ENCODE peak calls at places on chromosomes 7 and 10, in five cellular contexts. U, P, O, W and A are unnamed samples.
A peak's percentile ranks its signal among the peaks of the same experiment; 100 is the strongest.

GRCh38 chr10:1369665-1370064 is 313.5 kb downstream of the WDR37 start:
- DNase-seq in O (no peak), P (no peak), U (no peak), W (no peak), A (no peak)

GRCh38 chr7:41886906-41887311 is 184.0 kb upstream of the INHBA start:
- DNase-seq in P (peak; percentile 53), W (no peak), O (no peak), U (no peak), A (no peak)

GRCh38 chr7:12570148-12570528 is 382 bp upstream of the SCIN start:
- DNase-seq in P (no peak), O (no peak), U (no peak), W (no peak), A (no peak)

GRCh38 chr10:34134602-34135001 is 680.5 kb downstream of the PARD3 start:
- DNase-seq in O (no peak), W (no peak), P (no peak), U (no peak), A (no peak)

GRCh38 chr7:91351374-91351773 is 87.1 kb downstream of the FZD1 start:
- DNase-seq in O (no peak), U (no peak), W (no peak), P (no peak), A (no peak)

GRCh38 chr10:125627646-125628045 is 55.3 kb downstream of the TEX36 start:
- DNase-seq in W (no peak), P (no peak), U (no peak), O (no peak), A (no peak)

GRCh38 chr10:129725482-129725881 is 238.6 kb downstream of the EBF3 start:
- DNase-seq in U (peak; percentile 47), W (no peak), O (no peak), P (no peak), A (no peak)

GRCh38 chr7:128233471-128233870 is 7.6 kb upstream of the LEP start:
- DNase-seq in O (no peak), W (no peak), U (no peak), P (no peak), A (no peak)

GRCh38 chr10:58820862-58821559 is 308.3 kb downstream of the BICC1 start:
- DNase-seq in W (no peak), O (no peak), U (no peak), P (no peak), A (no peak)

GRCh38 chr7:124843336-124843735 is 77.7 kb upstream of the GPR37 start:
- DNase-seq in U (no peak), P (no peak), O (no peak), W (no peak), A (no peak)

GRCh38 chr7:75690121-75690523 is 48.6 kb downstream of the HIP1 start:
- DNase-seq in W (no peak), U (no peak), P (no peak), O (no peak), A (no peak)

GRCh38 chr10:89373916-89374711 is 3.7 kb upstream of the IFIT1B start:
- DNase-seq in W (no peak), P (no peak), O (no peak), U (no peak), A (no peak)

GRCh38 chr10:75643944-75644820 is 212.8 kb downstream of the LRMDA start:
- DNase-seq in O (no peak), U (no peak), W (no peak), P (no peak), A (no peak)

GRCh38 chr7:78768859-78769258 is 684.6 kb downstream of the MAGI2 start:
- DNase-seq in O (no peak), W (no peak), P (peak; percentile 9), U (no peak), A (no peak)

GRCh38 chr7:155123413-155123812 is 53.3 kb downstream of the HTR5A start:
- DNase-seq in O (no peak), W (no peak), P (no peak), U (no peak), A (no peak)

GRCh38 chr7:32616625-32617024 is 121.3 kb downstream of the AVL9 start:
- DNase-seq in U (no peak), P (peak; percentile 46), O (no peak), W (no peak), A (no peak)

GRCh38 chr7:123355576-123356195 is 155.9 kb upstream of the SLC13A1 start:
- DNase-seq in U (no peak), P (peak; percentile 11), O (no peak), W (no peak), A (no peak)

GRCh38 chr7:142301923-142302550 is 44.2 kb upstream of the PRSS58 start:
- DNase-seq in P (no peak), O (no peak), W (peak; percentile 42), U (no peak), A (no peak)

GRCh38 chr7:36227223-36227622 is 74.2 kb downstream of the EEPD1 start:
- DNase-seq in W (no peak), O (no peak), U (no peak), P (no peak), A (no peak)

GRCh38 chr7:157581740-157582139 is 244.9 kb downstream of the DNAJB6 start:
- DNase-seq in O (no peak), P (no peak), U (peak; percentile 70), W (no peak), A (no peak)

GRCh38 chr10:42113158-42113450 is 525.3 kb downstream of the ZNF33B start:
- DNase-seq in W (no peak), O (no peak), U (no peak), P (no peak), A (no peak)

GRCh38 chr7:157668884-157669767 is 332.3 kb downstream of the DNAJB6 start:
- DNase-seq in P (no peak), U (peak; percentile 69), O (no peak), W (no peak), A (no peak)

GRCh38 chr7:1538544-1539345 is 8.2 kb downstream of the MAFK start:
- DNase-seq in U (no peak), O (no peak), P (no peak), W (no peak), A (no peak)

GRCh38 chr10:97117372-97117771 is 68.4 kb downstream of the SLIT1 start:
- DNase-seq in O (no peak), P (no peak), W (no peak), U (no peak), A (no peak)

GRCh38 chr10:58844680-58845079 is 331.8 kb upstream of the PHYHIPL start:
- DNase-seq in W (no peak), P (no peak), U (no peak), O (no peak), A (no peak)

GRCh38 chr10:72126184-72126871 is 38.0 kb upstream of the SPOCK2 start:
- DNase-seq in U (no peak), W (no peak), O (no peak), P (peak; percentile 4), A (no peak)

GRCh38 chr10:77226871-77227557 is 410.6 kb downstream of the KCNMA1 start:
- DNase-seq in P (no peak), W (no peak), O (no peak), U (no peak), A (no peak)

GRCh38 chr7:91201731-91202130 is 62.5 kb upstream of the FZD1 start:
- DNase-seq in O (no peak), P (no peak), W (no peak), U (no peak), A (no peak)